ENCODE peak calls at places on chromosomes 16 and 17, in seven cellular contexts. F is IMR-90, D is PC-9, A is mammary epithelial cell, O is fibroblast of lung, Q is psoas muscle, P is heart left ventricle. C is an unnamed sample.
A peak's percentile ranks its signal among the peaks of the same experiment; 100 is the strongest.

GRCh38 chr16:648071-648785 is 937 bp upstream of the WDR90 start:
- DNase-seq in P (no peak), D (peak; percentile 67), O (no peak), F (no peak), A (peak; percentile 23), Q (no peak), C (no peak)

GRCh38 chr16:13099822-13100221 is 198.4 kb downstream of the SHISA9 start:
- DNase-seq in P (no peak), O (no peak), F (no peak), D (no peak), A (no peak), Q (no peak), C (no peak)

GRCh38 chr17:64147110-64148016 is 17.4 kb upstream of the ERN1 start:
- DNase-seq in F (no peak), O (peak; percentile 35), P (no peak), D (no peak), A (peak; percentile 35), Q (no peak), C (no peak)

GRCh38 chr17:15121426-15121825 is 143.7 kb downstream of the PMP22 start:
- DNase-seq in O (no peak), Q (no peak), P (no peak), F (peak; percentile 29), D (no peak), A (no peak), C (no peak)

GRCh38 chr16:53809088-53809951 is 105.4 kb downstream of the FTO start:
- DNase-seq in O (peak; percentile 95), F (peak; percentile 92), Q (no peak), D (no peak), A (peak; percentile 78), P (no peak), C (no peak)

GRCh38 chr16:22171953-22172352 is 9.6 kb downstream of the SDR42E2 start:
- DNase-seq in A (no peak), F (no peak), P (no peak), O (no peak), Q (no peak), D (no peak), C (no peak)

GRCh38 chr17:44221072-44221861 is 1.8 kb upstream of the UBTF start:
- DNase-seq in D (peak; percentile 67), Q (peak; percentile 88), A (peak; percentile 66), F (peak; percentile 81), P (peak; percentile 90), O (peak; percentile 86), C (no peak)

GRCh38 chr17:66964930-66965800 is 658 bp downstream of the CACNG4 start:
- DNase-seq in Q (peak; percentile 60), F (no peak), O (no peak), A (no peak), D (peak; percentile 64), P (no peak), C (no peak)

GRCh38 chr16:49129935-49130334 is 151.7 kb downstream of the CBLN1 start:
- DNase-seq in P (peak; percentile 37), Q (no peak), F (no peak), D (no peak), O (no peak), A (no peak), C (no peak)

GRCh38 chr16:88482630-88483391 is 29.7 kb downstream of the ZFPM1 start:
- DNase-seq in F (no peak), D (no peak), O (no peak), Q (no peak), A (no peak), P (no peak), C (no peak)

GRCh38 chr17:46822388-46822921 is 4.0 kb upstream of the WNT3 start:
- DNase-seq in P (no peak), Q (peak; percentile 38), A (no peak), O (no peak), D (no peak), F (no peak), C (no peak)

GRCh38 chr17:20211246-20211645 is 202.1 kb downstream of the SPECC1 start:
- DNase-seq in D (no peak), P (no peak), Q (no peak), F (no peak), A (no peak), O (no peak), C (no peak)

GRCh38 chr16:50288920-50289319 is 22.6 kb downstream of the ADCY7 start:
- DNase-seq in F (no peak), P (no peak), D (no peak), A (no peak), O (peak; percentile 20), Q (no peak), C (no peak)
- H3K36me3 ChIP-seq in F (peaks cover 9% of the 10 kb centered on the region), P (no peaks in the 10 kb centered on the region), D (no peaks in the 10 kb centered on the region), A (no peaks in the 10 kb centered on the region), O (peaks cover 2% of the 10 kb centered on the region), Q (no peaks in the 10 kb centered on the region), C (no peaks in the 10 kb centered on the region)

GRCh38 chr17:50268040-50268439 is 6.2 kb upstream of the TMEM92 start:
- DNase-seq in O (no peak), F (no peak), Q (no peak), A (no peak), D (no peak), P (no peak), C (no peak)

GRCh38 chr17:50265212-50265611 is 9.1 kb upstream of the TMEM92 start:
- DNase-seq in O (no peak), D (no peak), P (no peak), Q (no peak), F (no peak), A (no peak), C (no peak)

GRCh38 chr17:50265690-50266306 is 8.5 kb upstream of the TMEM92 start:
- DNase-seq in A (no peak), Q (no peak), F (no peak), P (no peak), D (no peak), O (no peak), C (no peak)

GRCh38 chr17:50267074-50267841 is 7.0 kb upstream of the TMEM92 start:
- DNase-seq in P (no peak), D (no peak), A (no peak), O (no peak), Q (peak; percentile 52), F (peak; percentile 47), C (no peak)

DNA sequence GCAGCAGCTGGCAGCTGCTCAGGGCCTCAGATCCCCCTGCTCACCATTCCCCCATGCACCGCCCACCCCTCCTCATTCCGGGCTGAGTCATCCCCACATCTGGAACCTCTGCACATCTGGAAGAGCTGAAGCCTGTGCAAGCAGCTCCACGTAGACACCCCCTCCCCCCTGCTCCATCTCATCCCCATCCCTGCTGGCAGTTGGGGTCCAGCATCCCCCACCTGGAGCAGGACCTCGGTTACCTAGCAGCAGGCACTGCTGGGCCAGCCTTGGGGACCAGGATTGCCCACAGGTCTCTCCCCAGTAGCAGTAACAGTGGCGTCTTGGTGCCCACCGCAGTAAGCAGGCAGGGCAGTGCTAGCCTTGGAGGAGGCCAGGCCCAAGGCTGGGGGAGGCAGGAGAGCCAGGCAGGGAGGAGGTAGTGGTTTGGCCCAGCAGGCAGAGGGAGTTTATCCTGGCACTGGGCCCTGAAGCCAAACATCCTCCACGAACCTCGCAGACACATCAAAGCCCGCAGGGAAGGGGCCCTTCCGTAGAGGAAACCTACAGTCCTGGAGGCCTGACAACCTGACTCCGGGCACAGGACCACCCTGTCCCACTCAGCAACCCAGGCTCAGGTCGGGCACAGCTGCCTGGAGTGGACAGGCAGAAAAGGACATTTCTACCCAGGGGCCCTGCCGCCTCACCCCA is 7.7 kb upstream of the TMEM92 start:
- DNase-seq in Q (no peak), O (peak; percentile 92), A (peak; percentile 56), D (peak; percentile 33), F (peak; percentile 88), P (peak; percentile 58), C (no peak)
- TF ChIP-seq CTCF in Q (no peak), O (peak; percentile 26), A (no peak), D (no peak), F (peak; percentile 30), P (no peak), C (no peak)

GRCh38 chr16:70484867-70485266 is 30.5 kb downstream of the FCSK start:
- DNase-seq in O (no peak), Q (no peak), D (no peak), F (no peak), A (no peak), P (no peak), C (no peak)
- H3K36me3 ChIP-seq in O (peaks cover 19% of the 10 kb centered on the region), Q (peaks cover 2% of the 10 kb centered on the region), D (peaks cover 8% of the 10 kb centered on the region), F (peaks cover 43% of the 10 kb centered on the region), A (peaks cover 3% of the 10 kb centered on the region), P (peaks cover 32% of the 10 kb centered on the region), C (peaks cover 11% of the 10 kb centered on the region)

DNA sequence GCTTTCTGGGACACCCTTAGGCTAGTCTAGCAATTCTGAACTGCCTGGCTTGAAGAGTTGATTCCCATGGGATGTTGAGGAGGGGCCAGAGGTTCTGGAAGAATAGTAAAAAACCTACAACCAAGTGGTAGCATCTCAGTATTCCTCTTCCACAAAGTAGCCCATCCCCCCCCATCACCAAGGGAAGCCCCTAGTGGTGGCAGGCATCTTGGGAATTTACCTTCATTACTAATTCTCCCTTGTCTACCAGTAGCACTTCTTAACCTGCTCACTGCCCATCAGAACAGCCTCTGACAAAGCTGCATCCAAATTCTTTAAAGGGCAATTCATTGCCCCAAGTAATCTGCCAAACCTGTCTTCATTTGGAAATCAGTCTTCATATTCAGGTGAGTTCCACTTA is 12.8 kb upstream of the RAB11FIP4 start:
- DNase-seq in A (no peak), D (no peak), Q (no peak), F (no peak), O (no peak), P (no peak), C (no peak)
- TF ChIP-seq CTCF in A (no peak), D (no peak), Q (no peak), F (no peak), O (no peak), P (no peak), C (peak; percentile 29)

GRCh38 chr17:72539981-72540897 is 419.4 kb downstream of the SOX9 start:
- DNase-seq in A (peak; percentile 67), Q (peak; percentile 81), F (peak; percentile 61), D (peak; percentile 88), P (peak; percentile 71), O (peak; percentile 67), C (no peak)
- H3K36me3 ChIP-seq in A (no peaks in the 10 kb centered on the region), Q (no peaks in the 10 kb centered on the region), F (no peaks in the 10 kb centered on the region), D (no peaks in the 10 kb centered on the region), P (no peaks in the 10 kb centered on the region), O (no peaks in the 10 kb centered on the region), C (no peaks in the 10 kb centered on the region)

GRCh38 chr17:42743595-42744282 is 1.1 kb downstream of the EZH1 start:
- DNase-seq in A (no peak), O (no peak), F (no peak), P (no peak), Q (no peak), D (no peak), C (peak; percentile 4)
- TF ChIP-seq CTCF in A (no peak), O (peak; percentile 5), F (peak; percentile 14), P (no peak), Q (no peak), D (peak; percentile 35), C (peak; percentile 4)